ENCODE peak calls at places on chromosome 14, in nine cellular contexts. U is brain microvascular endothelial cell, B is coronary artery, Z is mammary epithelial cell, E is suprapubic skin, K is endodermal cell, M is A549, I is GM23338, T is colonic mucosa. P is an unnamed sample.

GRCh38 chr14:53043107-53043704 is 92.4 kb upstream of the FERMT2 start:
- DNase-seq in T (no peak), U (no peak), K (no peak), Z (no peak), E (no peak), B (no peak), M (no peak), I (no peak), P (no peak)

GRCh38 chr14:24958271-24958670 is 91.7 kb downstream of the STXBP6 start:
- DNase-seq in Z (no peak), B (no peak), K (no peak), T (no peak), E (no peak), U (no peak), M (no peak), I (no peak), P (no peak)

GRCh38 chr14:104585966-104586702 is 6.6 kb downstream of the C14orf180 start:
- DNase-seq in Z (no peak), T (no peak), K (no peak), E (no peak), B (no peak), I (no peak), M (no peak), U (no peak), P (no peak)

GRCh38 chr14:39467889-39468524 is 35.8 kb upstream of the FBXO33 start:
- DNase-seq in U (peak; percentile 57), E (no peak), Z (peak; percentile 26), M (no peak), I (peak; percentile 79), B (no peak), K (peak; percentile 88), T (no peak), P (no peak)

GRCh38 chr14:52834440-52834842 is 43.0 kb upstream of the GNPNAT1 start:
- DNase-seq in Z (peak; percentile 58), E (no peak), K (no peak), T (no peak), I (no peak), B (no peak), U (peak; percentile 92), M (peak; percentile 24), P (no peak)

GRCh38 chr14:20802341-20803084 is at the start of gene RNASE1:
- DNase-seq in T (peak; percentile 87), Z (no peak), I (no peak), M (peak; percentile 6), K (no peak), B (no peak), U (no peak), E (no peak), P (peak; percentile 82)

GRCh38 chr14:47715330-47715729 is 39.9 kb upstream of the MDGA2 start:
- DNase-seq in K (no peak), E (no peak), B (no peak), I (no peak), U (peak; percentile 57), Z (no peak), T (no peak), M (no peak), P (no peak)

GRCh38 chr14:58637040-58637390 is 747 bp upstream of the DACT1 start:
- DNase-seq in K (no peak), U (peak; percentile 96), T (peak; percentile 56), M (no peak), E (peak; percentile 81), Z (peak; percentile 47), I (no peak), B (peak; percentile 78), P (peak; percentile 51)

GRCh38 chr14:41130274-41130673 is 476.4 kb upstream of the LRFN5 start:
- DNase-seq in B (no peak), K (peak; percentile 75), Z (no peak), U (no peak), I (peak; percentile 50), M (no peak), E (no peak), T (no peak), P (no peak)

GRCh38 chr14:92176476-92176875 is 54.7 kb downstream of the CPSF2 start:
- DNase-seq in I (no peak), U (no peak), E (no peak), Z (peak; percentile 25), T (no peak), B (no peak), M (no peak), K (no peak), P (no peak)

GRCh38 chr14:79809849-79810612 is 401.3 kb downstream of the DIO2 start:
- DNase-seq in M (peak; percentile 5), U (peak; percentile 45), K (no peak), B (no peak), E (no peak), I (peak; percentile 27), Z (no peak), T (no peak), P (no peak)

GRCh38 chr14:89217876-89218275 is 199.2 kb downstream of the FOXN3 start:
- DNase-seq in Z (no peak), T (no peak), E (no peak), U (no peak), I (no peak), K (no peak), B (no peak), M (no peak), P (no peak)

GRCh38 chr14:105867961-105868599 is 341.7 kb downstream of the TMEM121 start:
- DNase-seq in T (no peak), Z (no peak), K (peak; percentile 5), B (no peak), I (no peak), E (no peak), M (no peak), U (no peak), P (no peak)

GRCh38 chr14:92656306-92656705 is 92.1 kb downstream of the LGMN start:
- DNase-seq in I (no peak), M (no peak), K (no peak), Z (no peak), T (no peak), B (no peak), U (no peak), E (no peak), P (no peak)

GRCh38 chr14:76644875-76645518 is 116.3 kb upstream of the VASH1 start:
- DNase-seq in I (peak; percentile 84), T (no peak), Z (peak; percentile 17), B (no peak), M (peak; percentile 58), U (peak; percentile 18), K (peak; percentile 90), E (no peak), P (peak; percentile 20)

GRCh38 chr14:104285483-104285790 is 147.1 kb downstream of the KIF26A start:
- DNase-seq in Z (no peak), B (no peak), E (no peak), M (no peak), T (no peak), I (no peak), K (peak; percentile 34), U (no peak), P (no peak)

GRCh38 chr14:33808187-33808586 is 142.7 kb downstream of the EGLN3 start:
- DNase-seq in U (no peak), M (no peak), B (no peak), E (no peak), Z (no peak), K (no peak), I (no peak), T (no peak), P (no peak)

GRCh38 chr14:51498411-51499227 is 153.1 kb upstream of the FRMD6 start:
- DNase-seq in M (no peak), Z (peak; percentile 94), T (no peak), K (no peak), U (no peak), E (no peak), B (no peak), I (no peak), P (no peak)
- H3K27ac ChIP-seq in M (no peak overlapping the region), Z (peak overlapping the region; percentile 91), T (no peak overlapping the region), K (no peak overlapping the region), U (no peak overlapping the region), E (peak overlapping the region; percentile 30), B (no peak overlapping the region), I (no peak overlapping the region), P (no peak overlapping the region)

DNA sequence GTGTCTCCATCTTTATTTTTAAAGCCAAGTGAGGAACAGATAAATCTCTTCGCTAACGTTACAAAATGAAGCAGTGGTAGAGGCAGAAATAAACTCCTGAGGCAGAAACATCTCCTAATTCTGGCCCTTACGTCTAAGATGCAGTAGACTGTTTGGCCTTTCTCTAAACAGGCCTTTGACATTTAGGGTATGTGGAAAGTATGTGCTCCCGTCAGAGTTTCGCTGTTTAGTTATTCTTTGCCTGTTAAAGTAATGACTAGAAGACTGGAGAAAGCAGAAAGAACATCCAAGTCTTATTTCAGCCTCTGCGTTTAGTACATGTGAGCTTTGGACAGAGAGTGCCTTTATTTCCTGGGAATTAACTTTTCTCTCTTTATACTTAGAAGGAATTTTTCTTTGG is 216.6 kb downstream of the RAD51B start:
- DNase-seq in I (no peak), M (no peak), Z (no peak), T (no peak), K (no peak), E (no peak), B (no peak), U (no peak), P (no peak)
- H3K27ac ChIP-seq in I (peak overlapping the region; percentile 15), M (no peak overlapping the region), Z (no peak overlapping the region), T (peak overlapping the region; percentile 12), K (peak overlapping the region; percentile 28), E (no peak overlapping the region), B (peak overlapping the region; percentile 68), U (no peak overlapping the region), P (no peak overlapping the region)

GRCh38 chr14:99602054-99602787 is 1.8 kb downstream of the CCDC85C start:
- DNase-seq in I (no peak), E (no peak), Z (no peak), M (no peak), K (no peak), B (no peak), U (no peak), T (peak; percentile 79), P (no peak)
- H3K27ac ChIP-seq in I (no peak overlapping the region), E (peak overlapping the region; percentile 30), Z (no peak overlapping the region), M (peak overlapping the region; percentile 99), K (no peak overlapping the region), B (no peak overlapping the region), U (no peak overlapping the region), T (peak overlapping the region; percentile 78), P (peak overlapping the region; percentile 40)

GRCh38 chr14:38404100-38404541 is 148.2 kb upstream of the CLEC14A start:
- DNase-seq in B (no peak), K (no peak), M (no peak), Z (no peak), T (no peak), E (no peak), I (no peak), U (no peak), P (no peak)
- H3K27ac ChIP-seq in B (no peak overlapping the region), K (no peak overlapping the region), M (no peak overlapping the region), Z (no peak overlapping the region), T (no peak overlapping the region), E (no peak overlapping the region), I (no peak overlapping the region), U (peak overlapping the region; percentile 53), P (no peak overlapping the region)

GRCh38 chr14:70018246-70018645 is 139.0 kb downstream of the SMOC1 start:
- DNase-seq in E (no peak), I (no peak), U (no peak), K (no peak), T (no peak), M (no peak), Z (no peak), B (no peak), P (no peak)
- H3K27ac ChIP-seq in E (no peak overlapping the region), I (no peak overlapping the region), U (no peak overlapping the region), K (no peak overlapping the region), T (no peak overlapping the region), M (peak overlapping the region; percentile 59), Z (no peak overlapping the region), B (no peak overlapping the region), P (peak overlapping the region; percentile 3)

P was measured in caudate nucleus.